ENCODE peak calls at places on chromosomes 3 and 15, in four cellular contexts. One of them, this sample, is unnamed.

GRCh38 chr15:70195808-70196304 is 98.1 kb upstream of the TLE3 start:
- DNase-seq in HepG2: peak
- DNase-seq in K562: peak
- DNase-seq in GM12878: no peak
- DNase-seq in this sample: no peak

GRCh38 chr3:188627652-188628051 is 473.7 kb downstream of the LPP start:
- DNase-seq in K562: no peak
- DNase-seq in GM12878: no peak
- DNase-seq in HepG2: no peak
- DNase-seq in this sample: no peak

GRCh38 chr3:33315826-33316225 is 38.6 kb downstream of the FBXL2 start:
- DNase-seq in HepG2: peak
- DNase-seq in K562: no peak
- DNase-seq in GM12878: no peak
- DNase-seq in this sample: no peak

GRCh38 chr3:172328282-172328681 is 120.0 kb downstream of the GHSR start:
- DNase-seq in K562: no peak
- DNase-seq in HepG2: no peak
- DNase-seq in GM12878: no peak
- DNase-seq in this sample: no peak

GRCh38 chr15:73800662-73801345 is 47.7 kb upstream of the INSYN1 start:
- DNase-seq in HepG2: no peak
- DNase-seq in GM12878: no peak
- DNase-seq in K562: no peak
- DNase-seq in this sample: no peak

GRCh38 chr3:159765025-159765859 is 223.4 kb upstream of the IL12A start:
- DNase-seq in HepG2: no peak
- DNase-seq in GM12878: no peak
- DNase-seq in K562: no peak
- DNase-seq in this sample: peak

GRCh38 chr3:73716418-73716817 is 91.7 kb upstream of the PDZRN3 start:
- DNase-seq in GM12878: no peak
- DNase-seq in K562: no peak
- DNase-seq in HepG2: no peak
- DNase-seq in this sample: no peak

GRCh38 chr3:71495708-71496472 is 87.6 kb downstream of the FOXP1 start:
- DNase-seq in HepG2: peak
- DNase-seq in K562: no peak
- DNase-seq in GM12878: no peak
- DNase-seq in this sample: no peak

GRCh38 chr15:95596487-95596886 is 734.0 kb upstream of the NR2F2 start:
- DNase-seq in GM12878: no peak
- DNase-seq in K562: no peak
- DNase-seq in HepG2: no peak
- DNase-seq in this sample: no peak

GRCh38 chr3:14261229-14261628 is 82.6 kb downstream of the LSM3 start:
- DNase-seq in HepG2: peak
- DNase-seq in GM12878: peak
- DNase-seq in K562: peak
- DNase-seq in this sample: peak

GRCh38 chr15:81941479-81941878 is 104.3 kb downstream of the MEX3B start:
- DNase-seq in GM12878: no peak
- DNase-seq in K562: no peak
- DNase-seq in HepG2: no peak
- DNase-seq in this sample: peak

DNA sequence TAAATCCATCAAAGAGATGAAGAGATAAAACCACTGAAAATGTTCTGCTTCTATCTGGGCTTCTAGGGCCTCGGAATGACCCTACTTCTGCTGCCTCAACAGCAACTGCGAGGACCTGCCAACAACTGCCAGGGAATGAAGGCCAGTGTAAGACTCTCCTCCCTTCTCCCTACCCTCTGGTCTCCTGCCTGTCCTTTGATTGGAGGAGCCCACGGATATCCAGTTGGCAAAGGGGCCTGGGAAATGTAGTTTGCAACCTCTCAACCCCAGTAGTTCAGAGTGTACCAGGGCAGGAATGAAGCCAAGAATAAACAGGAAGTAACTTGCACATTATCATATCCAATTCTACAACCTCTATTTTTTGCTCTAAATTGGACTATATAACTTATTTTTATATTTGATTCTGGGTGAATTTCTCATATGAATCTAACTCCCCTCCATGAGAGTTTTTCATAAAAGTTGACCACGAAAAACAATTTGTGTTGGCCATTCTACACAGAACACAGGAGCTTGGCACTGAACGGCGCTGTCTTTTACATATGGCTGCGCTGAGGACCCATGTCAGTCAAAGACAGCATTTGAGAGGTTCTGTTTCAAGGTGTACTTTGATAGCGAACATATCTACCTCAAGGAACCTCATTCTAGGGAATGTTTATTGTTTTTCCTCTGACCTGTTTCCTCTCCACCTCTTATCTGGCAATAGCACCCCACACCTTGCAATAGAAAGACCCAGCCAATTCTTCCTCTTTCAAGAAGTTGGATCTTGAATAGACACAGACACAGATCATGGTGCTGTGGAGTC is 91.1 kb upstream of the RNF7 start:
- DNase-seq in HepG2: peak
- DNase-seq in K562: peak
- DNase-seq in GM12878: no peak
- DNase-seq in this sample: peak
- TF ChIP-seq TARDBP in HepG2: no peak
- TF ChIP-seq TARDBP in K562: no peak
- TF ChIP-seq TARDBP in GM12878: no peak
- TF ChIP-seq TARDBP in this sample: no peak

DNA sequence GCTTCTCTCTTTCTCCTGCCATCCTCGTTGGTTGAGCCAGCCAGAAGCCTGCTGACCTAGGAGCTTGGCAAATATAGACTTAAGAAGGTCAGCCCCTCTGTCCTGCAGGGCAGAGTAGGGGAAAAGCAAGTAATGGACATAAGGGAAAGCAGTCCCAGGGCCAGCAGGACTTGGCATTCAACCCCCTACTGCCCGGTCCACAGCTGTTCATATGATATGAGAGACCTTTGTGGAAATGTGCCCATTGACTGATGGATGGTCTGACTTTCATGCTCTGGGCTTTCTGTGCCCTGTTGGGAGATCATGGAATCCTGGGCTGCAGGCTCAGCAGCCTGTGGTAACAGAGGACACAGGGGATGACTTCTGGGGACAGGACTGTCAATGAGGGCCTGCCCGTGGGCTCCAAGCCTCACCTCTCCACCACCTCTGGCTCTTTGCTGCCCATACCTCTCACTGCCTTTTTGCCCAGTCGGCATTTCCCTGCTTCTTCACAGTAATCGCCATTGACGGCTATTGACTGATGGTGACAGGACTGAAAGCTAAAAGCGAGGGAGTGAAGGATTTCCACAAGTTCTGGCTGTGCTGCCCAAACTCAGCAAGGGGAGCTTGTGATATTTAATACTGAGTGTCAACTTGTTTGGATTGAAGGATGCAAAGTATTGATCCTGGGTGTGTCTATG is 60.0 kb upstream of the NMNAT3 start:
- DNase-seq in K562: no peak
- DNase-seq in HepG2: no peak
- DNase-seq in GM12878: no peak
- DNase-seq in this sample: no peak
- TF ChIP-seq FOXM1 in K562: no peak
- TF ChIP-seq FOXM1 in HepG2: no peak
- TF ChIP-seq FOXM1 in GM12878: no peak
- TF ChIP-seq FOXM1 in this sample: no peak

GRCh38 chr15:60391722-60392340 is 6.0 kb downstream of the ANXA2 start:
- DNase-seq in K562: no peak
- DNase-seq in GM12878: no peak
- DNase-seq in HepG2: no peak
- DNase-seq in this sample: no peak

GRCh38 chr15:60390931-60391501 is 6.8 kb downstream of the ANXA2 start:
- DNase-seq in GM12878: no peak
- DNase-seq in HepG2: peak
- DNase-seq in K562: no peak
- DNase-seq in this sample: no peak

GRCh38 chr15:60392986-60393811 is 4.6 kb downstream of the ANXA2 start:
- DNase-seq in GM12878: no peak
- DNase-seq in HepG2: peak
- DNase-seq in K562: peak
- DNase-seq in this sample: peak

GRCh38 chr15:60390231-60390630 is 7.6 kb downstream of the ANXA2 start:
- DNase-seq in GM12878: no peak
- DNase-seq in HepG2: no peak
- DNase-seq in K562: no peak
- DNase-seq in this sample: no peak

GRCh38 chr15:60392601-60392985 is 5.2 kb downstream of the ANXA2 start:
- DNase-seq in HepG2: peak
- DNase-seq in GM12878: no peak
- DNase-seq in K562: no peak
- DNase-seq in this sample: no peak
- TF ChIP-seq TARDBP in HepG2: no peak
- TF ChIP-seq TARDBP in GM12878: no peak
- TF ChIP-seq TARDBP in K562: no peak
- TF ChIP-seq TARDBP in this sample: no peak

GRCh38 chr3:114880078-114880477 is 267.0 kb downstream of the ZBTB20 start:
- DNase-seq in K562: no peak
- DNase-seq in HepG2: no peak
- DNase-seq in GM12878: no peak
- DNase-seq in this sample: no peak
- TF ChIP-seq FOXM1 in K562: no peak
- TF ChIP-seq FOXM1 in HepG2: no peak
- TF ChIP-seq FOXM1 in GM12878: no peak
- TF ChIP-seq FOXM1 in this sample: no peak

GRCh38 chr3:85801955-85802354 is 843.2 kb downstream of the CADM2 start:
- DNase-seq in HepG2: peak
- DNase-seq in K562: peak
- DNase-seq in GM12878: no peak
- DNase-seq in this sample: peak
- TF ChIP-seq TARDBP in HepG2: no peak
- TF ChIP-seq TARDBP in K562: no peak
- TF ChIP-seq TARDBP in GM12878: no peak
- TF ChIP-seq TARDBP in this sample: no peak

DNA sequence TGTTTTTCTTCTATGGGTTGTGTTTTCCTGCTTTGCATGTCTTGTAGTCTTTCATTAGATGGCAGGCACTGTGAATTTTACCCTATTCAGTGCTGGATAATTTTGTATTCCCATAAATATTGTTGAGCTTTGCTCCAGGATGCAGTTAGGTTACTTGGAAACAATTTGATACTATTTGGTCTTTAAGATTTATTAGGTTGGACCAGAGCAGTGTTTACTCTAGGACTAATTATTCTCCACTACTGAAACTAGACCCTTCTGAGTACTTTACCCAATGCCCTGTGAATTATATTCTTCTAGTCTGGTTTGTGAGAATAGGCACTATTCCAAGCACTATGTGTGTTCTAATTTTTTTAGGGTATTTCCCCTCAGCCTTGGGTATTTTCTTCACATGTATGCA is 37.8 kb upstream of the TASOR start:
- DNase-seq in K562: no peak
- DNase-seq in HepG2: no peak
- DNase-seq in GM12878: no peak
- DNase-seq in this sample: no peak
- TF ChIP-seq FOXM1 in K562: no peak
- TF ChIP-seq FOXM1 in HepG2: no peak
- TF ChIP-seq FOXM1 in GM12878: no peak
- TF ChIP-seq FOXM1 in this sample: no peak

DNA sequence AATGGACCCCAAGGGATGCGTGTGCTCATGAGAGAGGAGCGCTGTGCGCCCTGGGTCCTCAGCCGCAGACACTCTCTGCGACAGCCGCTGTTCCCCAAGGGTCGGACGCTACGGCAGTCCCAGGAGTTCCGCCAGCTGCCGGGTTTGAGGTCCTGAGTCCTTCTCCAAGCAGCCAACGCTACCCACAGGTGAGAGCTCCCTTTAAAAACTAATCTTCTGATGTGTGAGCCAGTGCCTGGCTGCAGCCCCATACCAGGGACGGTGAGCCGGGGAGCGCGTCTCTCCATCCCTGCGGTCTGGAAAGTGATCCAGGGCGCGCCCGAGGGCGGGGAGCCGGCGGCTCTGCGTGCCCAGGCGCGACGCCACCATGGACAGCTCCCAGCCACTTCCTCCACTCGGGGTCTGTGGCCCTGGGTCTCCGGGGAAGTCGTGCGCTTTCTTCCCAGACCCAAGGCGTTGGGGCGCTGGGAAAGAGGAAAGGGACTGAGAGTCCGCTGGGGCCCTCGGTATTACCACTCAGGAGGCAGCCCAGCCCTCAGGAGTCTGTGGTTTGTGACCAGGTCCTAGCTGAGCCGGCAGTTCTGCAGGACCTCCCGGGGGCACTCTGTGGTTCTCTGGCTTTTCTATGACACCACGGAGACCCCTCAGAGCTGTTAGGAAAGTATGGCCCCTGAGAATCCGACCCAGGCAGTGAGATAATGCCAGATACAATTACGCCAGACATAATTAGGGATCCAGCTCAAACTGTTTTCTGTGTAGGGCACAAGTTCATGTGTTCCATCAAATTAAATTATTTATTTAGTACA is 1.4 kb downstream of the CEMIP start:
- DNase-seq in HepG2: peak
- DNase-seq in GM12878: no peak
- DNase-seq in K562: peak
- DNase-seq in this sample: peak
- TF ChIP-seq TARDBP in HepG2: peak
- TF ChIP-seq TARDBP in GM12878: no peak
- TF ChIP-seq TARDBP in K562: no peak
- TF ChIP-seq TARDBP in this sample: no peak

DNA sequence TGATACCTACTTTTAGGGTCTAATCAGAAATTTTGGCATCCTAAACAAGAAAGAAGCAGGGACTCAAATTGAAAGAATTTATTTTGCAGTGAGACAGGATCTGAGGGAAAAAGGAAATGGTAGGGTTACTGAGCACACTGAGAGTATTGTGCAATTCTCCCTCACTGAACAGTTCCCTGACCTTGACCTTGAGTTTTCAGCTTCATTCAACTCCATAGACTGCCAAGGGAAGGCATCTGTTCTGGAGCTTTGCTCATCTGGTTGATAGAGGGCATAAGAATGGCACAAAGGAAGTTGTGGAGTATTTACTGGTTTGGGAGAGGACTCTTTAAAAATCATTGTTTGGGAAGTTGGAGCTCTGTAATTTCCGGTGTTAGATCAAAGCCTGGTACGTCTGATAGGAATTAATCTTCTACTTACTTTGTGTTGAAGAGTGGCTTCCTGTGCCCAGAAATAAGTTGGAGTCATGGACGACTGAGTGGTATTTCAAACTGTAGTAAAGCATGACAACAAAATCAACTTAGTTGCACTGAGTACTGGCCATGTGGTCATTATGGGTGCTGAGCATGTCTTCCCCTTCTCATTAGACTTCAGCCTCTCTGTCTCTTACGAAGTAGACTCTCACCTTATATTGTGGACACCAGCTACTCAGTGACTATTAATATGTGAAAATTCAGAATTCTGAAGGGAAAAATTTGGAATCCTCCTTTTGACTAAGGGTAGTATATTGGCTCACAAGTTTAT is 40.8 kb downstream of the CLDN1 start:
- DNase-seq in GM12878: no peak
- DNase-seq in K562: no peak
- DNase-seq in HepG2: peak
- DNase-seq in this sample: no peak
- TF ChIP-seq FOXM1 in GM12878: no peak
- TF ChIP-seq FOXM1 in K562: no peak
- TF ChIP-seq FOXM1 in HepG2: no peak
- TF ChIP-seq FOXM1 in this sample: no peak